ENCODE peak calls at places on chromosomes 12 and 14, in five cellular contexts. A, H, L, X and W are unnamed samples.

GRCh38 chr12:92912052-92912451 is 17.0 kb downstream of the EEA1 start:
- DNase-seq in H (no peak), A (peak; percentile 99), L (no peak), X (no peak), W (no peak)

GRCh38 chr14:99728231-99728920 is 44.3 kb downstream of the CYP46A1 start:
- DNase-seq in H (no peak), A (no peak), X (no peak), L (peak; percentile 4), W (no peak)

GRCh38 chr12:122126342-122126635 is 47.7 kb downstream of the IL31 start:
- DNase-seq in A (no peak), H (no peak), X (no peak), L (no peak), W (no peak)

GRCh38 chr14:69048456-69048855 is 69.4 kb upstream of the ACTN1 start:
- DNase-seq in L (no peak), H (no peak), A (peak; percentile 39), X (no peak), W (no peak)

GRCh38 chr12:726281-727140 is 25.9 kb upstream of the WNK1 start:
- DNase-seq in X (no peak), H (no peak), A (peak; percentile 68), L (no peak), W (no peak)

GRCh38 chr14:68625366-68626090 is 167.3 kb downstream of the ZFP36L1 start:
- DNase-seq in L (no peak), X (no peak), A (no peak), H (no peak), W (no peak)

GRCh38 chr12:6330192-6330591 is 11.7 kb downstream of the TNFRSF1A start:
- DNase-seq in X (peak; percentile 68), L (no peak), H (no peak), A (no peak), W (no peak)

GRCh38 chr12:57836442-57837375 is 9.8 kb downstream of the CTDSP2 start:
- DNase-seq in A (peak; percentile 61), X (no peak), H (no peak), L (no peak), W (peak; percentile 69)

GRCh38 chr14:42228611-42229010 is 621.9 kb downstream of the LRFN5 start:
- DNase-seq in A (no peak), L (no peak), X (no peak), H (no peak), W (no peak)

GRCh38 chr12:1339608-1340319 is 254.6 kb downstream of the FBXL14 start:
- DNase-seq in X (no peak), L (no peak), A (no peak), H (no peak), W (no peak)

GRCh38 chr14:91257328-91258020 is 13.0 kb upstream of the GPR68 start:
- DNase-seq in A (no peak), X (no peak), L (no peak), H (no peak), W (no peak)

GRCh38 chr14:91258876-91259275 is 14.4 kb upstream of the GPR68 start:
- DNase-seq in X (no peak), H (no peak), L (no peak), A (no peak), W (no peak)

GRCh38 chr14:91256661-91257060 is 12.2 kb upstream of the GPR68 start:
- DNase-seq in A (no peak), L (no peak), H (no peak), X (no peak), W (no peak)

GRCh38 chr14:91255820-91256219 is 11.3 kb upstream of the GPR68 start:
- DNase-seq in H (no peak), L (no peak), X (no peak), A (no peak), W (no peak)

GRCh38 chr14:91258021-91258618 is 13.6 kb upstream of the GPR68 start:
- DNase-seq in L (no peak), A (peak; percentile 91), H (no peak), X (no peak), W (no peak)
- TF ChIP-seq CTCF in L (no peak), A (no peak), H (no peak), X (no peak), W (no peak)

GRCh38 chr12:45742590-45742989 is 13.1 kb downstream of the ARID2 start:
- DNase-seq in A (no peak), L (no peak), H (no peak), X (no peak), W (no peak)

GRCh38 chr12:45743247-45743646 is 13.7 kb downstream of the ARID2 start:
- DNase-seq in A (peak; percentile 6), L (no peak), H (no peak), X (no peak), W (no peak)

DNA sequence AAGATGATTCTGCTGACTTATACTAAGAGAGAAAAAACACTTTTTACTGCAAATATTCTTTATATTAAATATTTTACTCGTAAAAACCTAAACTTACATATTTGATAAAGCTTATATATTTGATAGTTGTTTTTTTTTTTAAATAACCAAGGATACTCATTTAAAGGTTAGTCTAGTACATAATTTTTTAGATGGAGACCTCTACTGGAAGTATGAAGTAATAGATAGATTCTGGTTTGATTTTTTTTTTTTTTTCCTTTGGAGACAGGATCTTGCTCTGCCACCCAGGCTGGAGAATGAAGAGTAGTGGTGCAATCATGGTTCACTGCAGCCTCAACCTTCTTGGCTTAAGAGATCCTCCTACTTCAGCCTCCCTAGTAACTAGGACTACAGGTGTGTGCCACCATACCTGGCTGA is 16.4 kb downstream of the ARID2 start:
- DNase-seq in H (no peak), A (peak; percentile 24), X (no peak), L (no peak), W (no peak)
- H3K4me1 ChIP-seq in H (peaks cover 6% of the 10 kb centered on the region), A (no peaks in the 10 kb centered on the region), X (no peaks in the 10 kb centered on the region), L (no peaks in the 10 kb centered on the region), W (no peaks in the 10 kb centered on the region)

GRCh38 chr12:4325984-4326383 is 5.0 kb downstream of the TIGAR start:
- DNase-seq in A (no peak), L (no peak), H (no peak), X (no peak), W (no peak)

GRCh38 chr12:4330203-4330602 is 9.2 kb downstream of the TIGAR start:
- DNase-seq in X (no peak), A (no peak), L (no peak), H (no peak), W (no peak)

GRCh38 chr12:4324366-4324765 is 3.4 kb downstream of the TIGAR start:
- DNase-seq in H (no peak), X (no peak), L (no peak), A (no peak), W (no peak)

GRCh38 chr12:4323400-4323799 is 2.4 kb downstream of the TIGAR start:
- DNase-seq in H (no peak), L (no peak), X (no peak), A (no peak), W (no peak)

GRCh38 chr12:4327293-4327692 is 6.3 kb downstream of the TIGAR start:
- DNase-seq in H (no peak), X (no peak), A (no peak), L (no peak), W (no peak)
- H3K36me3 ChIP-seq in H (peaks cover 6% of the 10 kb centered on the region), X (no peaks in the 10 kb centered on the region), A (peaks cover 28% of the 10 kb centered on the region), L (no peaks in the 10 kb centered on the region), W (no peaks in the 10 kb centered on the region)

DNA sequence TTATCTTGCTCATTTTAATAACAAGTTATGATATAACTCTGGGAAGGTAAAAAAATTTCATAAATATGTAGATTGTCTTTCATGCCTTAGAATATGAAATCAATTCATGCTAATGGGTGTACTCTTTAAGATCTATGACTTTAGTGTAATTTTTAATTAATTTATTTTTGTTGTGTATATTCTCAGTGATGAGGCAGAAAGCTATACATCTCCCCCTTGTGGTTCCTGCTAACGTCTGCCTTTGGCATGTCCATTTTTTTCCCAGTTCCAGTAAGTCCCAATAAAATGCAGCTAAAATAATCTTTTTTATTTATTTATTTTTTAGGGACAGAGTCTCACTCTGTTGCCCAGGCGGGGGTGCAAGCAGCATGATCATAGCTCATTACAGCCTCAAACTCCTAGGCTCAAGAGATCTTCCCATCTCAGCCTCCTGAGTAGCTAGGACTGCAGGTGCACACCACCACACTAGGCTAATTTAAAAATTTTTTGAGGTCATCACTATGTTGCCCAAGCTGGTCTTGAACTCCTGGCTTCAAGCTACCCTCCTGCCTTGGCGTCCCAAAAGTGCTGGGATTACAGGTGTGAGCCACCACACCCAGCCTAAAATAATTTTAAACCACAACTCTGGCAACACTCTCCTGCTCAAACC is 3.3 kb upstream of the CHURC1 start:
- DNase-seq in L (no peak), A (no peak), X (no peak), H (no peak), W (no peak)
- TF ChIP-seq CTCF in L (no peak), A (peak; percentile 69), X (peak; percentile 37), H (peak; percentile 26), W (peak; percentile 42)

GRCh38 chr12:56715798-56716197 is 9.3 kb downstream of the NACA start:
- DNase-seq in H (no peak), L (no peak), A (no peak), X (no peak), W (no peak)

GRCh38 chr12:56718636-56719035 is 6.5 kb downstream of the NACA start:
- DNase-seq in A (no peak), X (no peak), H (no peak), L (no peak), W (no peak)

GRCh38 chr12:56716458-56716857 is 8.6 kb downstream of the NACA start:
- DNase-seq in L (no peak), A (no peak), H (no peak), X (no peak), W (no peak)

GRCh38 chr12:56718167-56718566 is 6.9 kb downstream of the NACA start:
- DNase-seq in L (no peak), H (no peak), A (no peak), X (no peak), W (no peak)

DNA sequence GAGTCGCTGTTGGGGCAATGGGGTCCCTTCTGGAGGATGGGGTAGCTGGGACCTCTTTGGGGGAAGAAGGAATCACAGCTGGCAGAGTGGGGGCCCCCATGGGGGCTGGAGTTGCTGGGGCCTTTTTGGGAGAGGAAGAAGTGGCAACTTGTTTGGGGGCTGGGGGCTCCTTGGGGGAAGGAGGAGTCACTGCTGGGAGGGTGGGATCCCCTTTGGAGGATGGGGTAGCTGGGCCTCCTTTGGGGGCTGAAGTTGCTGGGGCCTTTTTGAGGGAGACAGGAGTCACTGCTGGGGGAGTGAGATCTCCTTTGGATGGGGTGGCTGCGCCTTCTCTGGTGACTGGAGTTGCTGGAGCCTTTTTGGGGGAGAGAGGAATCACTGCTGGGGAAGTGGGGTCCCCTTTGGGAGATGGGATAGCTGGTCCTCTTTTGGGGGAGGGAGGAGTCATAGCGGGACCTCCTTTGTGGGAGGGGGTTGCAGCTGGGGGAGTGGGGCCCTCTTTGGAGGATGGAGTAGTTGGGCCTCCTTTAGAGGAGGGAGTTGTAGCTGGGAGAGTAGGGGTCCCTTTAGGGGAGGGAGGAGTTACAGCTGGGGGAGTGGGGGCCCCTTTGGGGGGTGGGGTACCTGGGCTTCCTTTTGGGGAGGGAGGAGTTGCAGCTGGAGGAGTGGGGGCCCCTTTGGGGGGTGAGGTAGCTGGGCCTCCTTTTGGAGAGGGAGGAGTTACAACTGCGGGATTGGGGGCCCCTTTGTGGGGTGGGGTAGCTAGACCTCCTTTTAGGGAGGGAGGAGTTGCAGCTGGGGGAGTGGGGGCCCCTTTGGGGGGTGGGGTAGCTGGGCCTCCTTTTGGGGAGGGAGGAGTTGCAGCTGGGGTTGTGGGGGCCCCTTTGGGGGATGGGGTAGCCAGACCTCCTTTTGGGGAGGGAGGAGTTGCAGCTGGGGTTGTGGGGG is 7.9 kb downstream of the NACA start:
- DNase-seq in H (no peak), X (no peak), A (no peak), L (no peak), W (no peak)
- H3K4me1 ChIP-seq in H (peaks cover 54% of the 10 kb centered on the region), X (peaks cover 35% of the 10 kb centered on the region), A (peaks cover 18% of the 10 kb centered on the region), L (no peaks in the 10 kb centered on the region), W (peaks cover 22% of the 10 kb centered on the region)

GRCh38 chr12:13211859-13212664 is 15.5 kb downstream of the EMP1 start:
- DNase-seq in H (peak; percentile 50), L (no peak), X (no peak), A (no peak), W (no peak)
- H3K36me3 ChIP-seq in H (no peaks in the 10 kb centered on the region), L (peaks cover 15% of the 10 kb centered on the region), X (no peaks in the 10 kb centered on the region), A (peaks cover 50% of the 10 kb centered on the region), W (no peaks in the 10 kb centered on the region)